ENCODE peak calls at places on chromosomes 12 and 14, in eight cellular contexts. P, X, G, R, N, E, Y and M are unnamed samples.
A peak's percentile ranks its signal among the peaks of the same experiment; 100 is the strongest.

GRCh38 chr14:55107766-55108554 is 21.1 kb upstream of the LGALS3 start:
- DNase-seq in P (peak; percentile 72), X (peak; percentile 88), G (peak; percentile 82), R (peak; percentile 93), N (peak; percentile 91), E (peak; percentile 83), Y (peak; percentile 98), M (peak; percentile 92)

GRCh38 chr14:64507376-64508156 is 3.0 kb downstream of the ZBTB1 start:
- DNase-seq in P (no peak), X (no peak), G (no peak), R (no peak), N (no peak), E (peak; percentile 36), Y (peak; percentile 58), M (no peak)

GRCh38 chr14:105411985-105412767 is 7.5 kb upstream of the MTA1 start:
- DNase-seq in P (no peak), X (no peak), G (no peak), R (peak; percentile 57), N (peak; percentile 32), E (no peak), Y (no peak), M (no peak)

GRCh38 chr12:90543841-90544240 is 411.1 kb downstream of the CCER1 start:
- DNase-seq in P (no peak), X (no peak), G (no peak), R (no peak), N (no peak), E (no peak), Y (peak; percentile 66), M (no peak)

GRCh38 chr12:24997496-24997895 is 48.6 kb upstream of the BCAT1 start:
- DNase-seq in P (no peak), X (no peak), G (no peak), R (no peak), N (no peak), E (no peak), Y (no peak), M (no peak)

GRCh38 chr14:101687756-101688546 is 73.6 kb upstream of the PPP2R5C start:
- DNase-seq in P (no peak), X (no peak), G (no peak), R (no peak), N (no peak), E (peak; percentile 72), Y (no peak), M (no peak)

GRCh38 chr14:49362916-49363315 is 223.3 kb downstream of the RPS29 start:
- DNase-seq in P (no peak), X (no peak), G (no peak), R (no peak), N (no peak), E (no peak), Y (no peak), M (no peak)

GRCh38 chr14:85241022-85241880 is 288.7 kb upstream of the FLRT2 start:
- DNase-seq in P (no peak), X (no peak), G (no peak), R (no peak), N (peak; percentile 27), E (no peak), Y (no peak), M (peak; percentile 40)

GRCh38 chr14:62179367-62180018 is 417.3 kb downstream of the SNAPC1 start:
- DNase-seq in P (no peak), X (peak; percentile 51), G (no peak), R (no peak), N (no peak), E (peak; percentile 21), Y (peak; percentile 91), M (peak; percentile 69)

GRCh38 chr12:105109465-105110212 is 2.1 kb downstream of the WASHC4 start:
- DNase-seq in P (no peak), X (peak; percentile 26), G (no peak), R (no peak), N (no peak), E (peak; percentile 50), Y (peak; percentile 48), M (no peak)

GRCh38 chr12:18339633-18340032 is 78.3 kb downstream of the PIK3C2G start:
- DNase-seq in P (no peak), X (no peak), G (no peak), R (no peak), N (no peak), E (no peak), Y (no peak), M (no peak)

GRCh38 chr12:130747867-130748740 is 32.0 kb upstream of the RIMBP2 start:
- DNase-seq in P (peak; percentile 57), X (peak; percentile 77), G (peak; percentile 78), R (peak; percentile 83), N (peak; percentile 78), E (peak; percentile 80), Y (peak; percentile 43), M (peak; percentile 73)

GRCh38 chr12:46332260-46332659 is 40.3 kb downstream of the SLC38A2 start:
- DNase-seq in P (no peak), X (no peak), G (no peak), R (no peak), N (no peak), E (no peak), Y (peak; percentile 77), M (no peak)

DNA sequence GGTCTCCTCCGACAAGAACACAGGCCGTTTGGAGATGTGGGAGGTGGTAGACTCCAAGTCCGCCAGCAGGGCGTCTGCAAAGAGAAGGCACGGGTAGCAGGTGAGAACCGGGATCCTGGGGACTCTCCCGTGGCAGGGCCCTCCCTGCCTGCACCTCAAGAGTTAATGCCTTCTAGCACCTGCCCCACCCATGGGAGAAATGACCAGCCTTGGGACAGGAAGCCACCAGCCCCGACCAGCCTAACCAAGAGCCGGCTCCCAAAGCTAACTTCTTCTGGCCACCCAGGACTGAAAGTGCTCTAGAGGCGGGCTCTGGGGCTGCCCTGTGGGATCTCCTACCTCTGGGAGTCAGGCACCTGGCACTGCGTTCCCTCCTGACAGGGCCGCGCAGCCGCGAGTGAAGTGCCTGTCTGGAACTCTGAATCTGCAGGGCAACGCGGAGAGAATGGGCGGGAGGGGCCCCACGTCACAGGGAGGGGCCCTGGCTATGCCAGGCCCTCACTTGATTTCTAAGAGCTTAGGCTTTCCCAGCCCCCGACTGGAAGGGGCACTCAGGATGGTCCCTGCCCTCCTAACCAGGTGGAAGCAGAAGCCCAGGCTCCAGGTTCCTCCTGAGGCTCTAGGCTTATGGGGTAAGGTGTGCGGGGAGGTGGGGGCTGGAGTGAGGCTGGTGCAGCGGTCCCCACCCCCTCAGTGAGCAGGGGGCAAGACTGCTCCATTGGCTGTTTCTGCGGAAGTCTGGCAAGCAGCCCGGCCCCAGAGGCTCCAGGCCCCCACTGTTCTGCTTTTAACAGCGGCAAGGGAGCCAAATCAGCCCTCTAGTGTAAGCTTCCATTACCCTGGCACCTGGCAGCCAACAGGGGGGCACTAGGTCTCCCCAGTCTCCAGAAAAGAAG is 23.6 kb upstream of the RPLP0 start:
- DNase-seq in P (no peak), X (no peak), G (no peak), R (no peak), N (no peak), E (no peak), Y (no peak), M (peak; percentile 84)
- TF ChIP-seq POLR2A in P (no peak), X (no peak), G (no peak), R (no peak), N (no peak), E (no peak), Y (no peak), M (peak; percentile 51)

GRCh38 chr14:56135001-56135400 is 16.8 kb downstream of the PELI2 start:
- DNase-seq in P (no peak), X (no peak), G (no peak), R (no peak), N (no peak), E (no peak), Y (no peak), M (peak; percentile 85)

GRCh38 chr14:56133547-56133946 is 15.3 kb downstream of the PELI2 start:
- DNase-seq in P (no peak), X (no peak), G (no peak), R (no peak), N (no peak), E (no peak), Y (no peak), M (peak; percentile 56)

GRCh38 chr14:56137842-56138241 is 19.6 kb downstream of the PELI2 start:
- DNase-seq in P (no peak), X (no peak), G (no peak), R (no peak), N (no peak), E (no peak), Y (no peak), M (no peak)

GRCh38 chr14:56136571-56137498 is 18.6 kb downstream of the PELI2 start:
- DNase-seq in P (no peak), X (no peak), G (no peak), R (no peak), N (no peak), E (no peak), Y (peak; percentile 40), M (no peak)

GRCh38 chr14:56135668-56136067 is 17.5 kb downstream of the PELI2 start:
- DNase-seq in P (no peak), X (no peak), G (no peak), R (no peak), N (no peak), E (no peak), Y (no peak), M (no peak)
- H3K4me1 ChIP-seq in P (peaks cover 79% of the 10 kb centered on the region), X (no peaks in the 10 kb centered on the region), G (no peaks in the 10 kb centered on the region), R (peaks cover 7% of the 10 kb centered on the region), N (peaks cover 9% of the 10 kb centered on the region), E (no peaks in the 10 kb centered on the region), Y (peaks cover 15% of the 10 kb centered on the region), M (peaks cover 94% of the 10 kb centered on the region)

DNA sequence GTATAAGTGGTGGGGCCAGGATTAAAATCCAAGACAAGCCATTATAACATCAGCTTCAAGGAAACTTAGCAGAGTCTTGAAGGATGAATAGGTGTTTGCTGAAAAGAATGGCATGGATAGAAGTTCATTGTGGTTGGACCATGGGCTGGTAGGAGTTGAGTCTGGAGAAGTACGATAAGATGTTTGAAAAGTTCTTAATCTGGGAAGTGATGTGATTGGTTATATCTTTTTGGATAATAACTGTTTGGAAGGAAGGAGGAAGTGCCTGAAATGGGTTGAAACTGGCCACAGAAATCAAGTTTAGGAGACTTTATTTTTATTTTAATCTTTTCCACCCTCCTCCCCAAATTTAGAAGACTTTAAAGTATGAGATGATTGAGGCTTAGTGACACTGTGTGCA is 4.9 kb downstream of the DENR start:
- DNase-seq in P (no peak), X (no peak), G (no peak), R (no peak), N (no peak), E (peak; percentile 48), Y (no peak), M (no peak)
- H3K36me3 ChIP-seq in P (peaks cover 70% of the 10 kb centered on the region), X (peaks cover 77% of the 10 kb centered on the region), G (no peaks in the 10 kb centered on the region), R (peaks cover 3% of the 10 kb centered on the region), N (no peaks in the 10 kb centered on the region), E (peaks cover 82% of the 10 kb centered on the region), Y (peaks cover 29% of the 10 kb centered on the region), M (no peaks in the 10 kb centered on the region)

GRCh38 chr12:120688527-120689071 is 1.6 kb downstream of the MLEC start:
- DNase-seq in P (no peak), X (no peak), G (no peak), R (no peak), N (no peak), E (peak; percentile 31), Y (no peak), M (peak; percentile 34)

GRCh38 chr12:120687570-120688289 is 781 bp downstream of the MLEC start:
- DNase-seq in P (no peak), X (no peak), G (no peak), R (no peak), N (no peak), E (peak; percentile 61), Y (no peak), M (peak; percentile 27)

GRCh38 chr12:120686151-120686689 is 729 bp upstream of the MLEC start:
- DNase-seq in P (peak; percentile 92), X (peak; percentile 98), G (peak; percentile 95), R (peak; percentile 99), N (peak; percentile 95), E (peak; percentile 99), Y (peak; percentile 96), M (peak; percentile 99)

GRCh38 chr12:120684523-120684932 is 2.4 kb upstream of the MLEC start:
- DNase-seq in P (no peak), X (no peak), G (no peak), R (no peak), N (no peak), E (no peak), Y (peak; percentile 26), M (no peak)

GRCh38 chr12:120686690-120687569 is at the start of gene MLEC:
- DNase-seq in P (peak; percentile 99), X (peak; percentile 98), G (peak; percentile 99), R (peak; percentile 99), N (peak; percentile 99), E (peak; percentile 98), Y (peak; percentile 93), M (peak; percentile 99)
- TF ChIP-seq POLR2A in P (peak; percentile 47), X (peak; percentile 96), G (peak; percentile 40), R (no peak), N (peak; percentile 71), E (peak; percentile 80), Y (peak; percentile 84), M (peak; percentile 81)